ENCODE peak calls at places on chromosome 6, in four cellular contexts. One of them, this sample, is unnamed.

GRCh38 chr6:149716584-149716983 is 1.3 kb downstream of the LATS1 start:
- DNase-seq in GM12878: no peak
- DNase-seq in HepG2: no peak
- DNase-seq in WTC11: no peak
- DNase-seq in this sample: no peak

GRCh38 chr6:168582581-168582981 is 141.6 kb downstream of the SMOC2 start:
- DNase-seq in GM12878: no peak
- DNase-seq in HepG2: no peak
- DNase-seq in WTC11: no peak
- DNase-seq in this sample: no peak

GRCh38 chr6:51025082-51025777 is 206.6 kb downstream of the TFAP2B start:
- DNase-seq in GM12878: no peak
- DNase-seq in HepG2: peak
- DNase-seq in WTC11: peak
- DNase-seq in this sample: peak

GRCh38 chr6:98498891-98499290 is 335.5 kb upstream of the POU3F2 start:
- DNase-seq in GM12878: no peak
- DNase-seq in HepG2: no peak
- DNase-seq in WTC11: no peak
- DNase-seq in this sample: no peak

GRCh38 chr6:105678516-105678915 is 275.6 kb upstream of the PREP start:
- DNase-seq in GM12878: no peak
- DNase-seq in HepG2: no peak
- DNase-seq in WTC11: no peak
- DNase-seq in this sample: no peak

GRCh38 chr6:42217165-42217522 is 517 bp downstream of the MRPS10 start:
- DNase-seq in GM12878: no peak
- DNase-seq in HepG2: no peak
- DNase-seq in WTC11: no peak
- DNase-seq in this sample: no peak

GRCh38 chr6:89589297-89590074 is 49.1 kb downstream of the LYRM2 start:
- DNase-seq in GM12878: no peak
- DNase-seq in HepG2: no peak
- DNase-seq in WTC11: peak
- DNase-seq in this sample: no peak

GRCh38 chr6:70257874-70258273 is 45.0 kb downstream of the COL9A1 start:
- DNase-seq in GM12878: no peak
- DNase-seq in HepG2: no peak
- DNase-seq in WTC11: no peak
- DNase-seq in this sample: no peak

GRCh38 chr6:41040101-41040910 is 1.3 kb upstream of the UNC5CL start:
- DNase-seq in GM12878: no peak
- DNase-seq in HepG2: peak
- DNase-seq in WTC11: no peak
- DNase-seq in this sample: peak

GRCh38 chr6:118509009-118509617 is 39.0 kb upstream of the PLN start:
- DNase-seq in GM12878: no peak
- DNase-seq in HepG2: peak
- DNase-seq in WTC11: no peak
- DNase-seq in this sample: peak

GRCh38 chr6:50455029-50455428 is 258.3 kb upstream of the TFAP2D start:
- DNase-seq in GM12878: no peak
- DNase-seq in HepG2: no peak
- DNase-seq in WTC11: no peak
- DNase-seq in this sample: no peak

GRCh38 chr6:126919947-126920346 is 198.5 kb upstream of the RSPO3 start:
- DNase-seq in GM12878: no peak
- DNase-seq in HepG2: no peak
- DNase-seq in WTC11: no peak
- DNase-seq in this sample: no peak

GRCh38 chr6:158803733-158804143 is 15.4 kb downstream of the EZR start:
- DNase-seq in GM12878: no peak
- DNase-seq in HepG2: no peak
- DNase-seq in WTC11: no peak
- DNase-seq in this sample: no peak

GRCh38 chr6:15897063-15897934 is 231.6 kb upstream of the MYLIP start:
- DNase-seq in GM12878: no peak
- DNase-seq in HepG2: no peak
- DNase-seq in WTC11: no peak
- DNase-seq in this sample: no peak

GRCh38 chr6:156780117-156780641 is 3.0 kb downstream of the ARID1B start:
- DNase-seq in GM12878: peak
- DNase-seq in HepG2: peak
- DNase-seq in WTC11: no peak
- DNase-seq in this sample: peak

DNA sequence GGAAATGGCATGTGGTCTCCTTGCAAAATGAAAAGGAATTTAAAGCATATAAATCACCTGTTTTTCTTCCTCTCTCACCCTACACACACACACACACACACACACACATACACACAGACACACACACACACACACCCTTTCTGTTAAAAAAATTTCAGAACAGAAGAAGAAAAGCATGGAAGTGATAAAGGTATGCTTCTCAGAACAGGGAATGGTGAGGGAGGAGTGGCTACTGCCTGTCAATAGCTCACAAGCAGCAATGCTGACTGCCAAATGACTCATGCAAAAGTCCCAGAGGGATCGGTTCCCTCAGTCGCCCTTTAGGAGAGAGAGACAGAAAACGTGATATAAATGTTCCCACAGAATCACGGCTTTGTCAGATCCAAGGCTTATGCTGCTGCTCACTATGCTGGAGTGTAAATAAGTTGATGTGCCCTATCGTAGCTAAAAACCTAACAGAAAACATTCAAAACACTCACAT is 102.7 kb downstream of the IBTK start:
- DNase-seq in GM12878: no peak
- DNase-seq in HepG2: peak
- DNase-seq in WTC11: no peak
- DNase-seq in this sample: no peak
- TF ChIP-seq CBFB in GM12878: no peak
- TF ChIP-seq CBFB in HepG2: no peak
- TF ChIP-seq CBFB in WTC11: no peak
- TF ChIP-seq CBFB in this sample: no peak

DNA sequence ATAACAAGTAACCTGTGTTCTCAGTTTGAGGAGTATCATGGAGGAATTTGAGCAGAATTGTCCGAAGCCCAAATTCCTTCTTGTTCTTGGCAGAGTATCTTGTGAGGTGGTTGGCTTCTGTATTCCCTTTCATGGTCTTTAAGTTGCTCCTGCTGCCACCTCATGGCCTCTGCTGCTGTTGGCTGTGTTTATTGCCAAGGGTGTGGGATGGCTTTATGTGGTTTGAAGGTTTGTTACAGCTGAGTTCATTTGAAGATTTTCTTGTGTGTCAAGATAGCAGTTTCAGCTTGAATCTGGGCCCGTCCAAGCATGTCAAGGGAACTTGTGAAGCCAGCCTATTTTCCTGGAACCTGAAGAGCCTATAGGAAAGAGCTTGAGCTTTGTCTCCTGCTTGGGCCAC is 20.2 kb upstream of the TTK start:
- DNase-seq in GM12878: no peak
- DNase-seq in HepG2: peak
- DNase-seq in WTC11: no peak
- DNase-seq in this sample: no peak
- TF ChIP-seq CBFB in GM12878: no peak
- TF ChIP-seq CBFB in HepG2: no peak
- TF ChIP-seq CBFB in WTC11: no peak
- TF ChIP-seq CBFB in this sample: no peak

GRCh38 chr6:131390322-131390721 is 182.7 kb upstream of the ARG1 start:
- DNase-seq in GM12878: no peak
- DNase-seq in HepG2: no peak
- DNase-seq in WTC11: no peak
- DNase-seq in this sample: no peak
- TF ChIP-seq CBFB in GM12878: no peak
- TF ChIP-seq CBFB in HepG2: no peak
- TF ChIP-seq CBFB in WTC11: no peak
- TF ChIP-seq CBFB in this sample: no peak

GRCh38 chr6:104421650-104422049 is 438.1 kb downstream of the HACE1 start:
- DNase-seq in GM12878: no peak
- DNase-seq in HepG2: no peak
- DNase-seq in WTC11: no peak
- DNase-seq in this sample: no peak

GRCh38 chr6:104418125-104418524 is 441.6 kb downstream of the HACE1 start:
- DNase-seq in GM12878: no peak
- DNase-seq in HepG2: no peak
- DNase-seq in WTC11: no peak
- DNase-seq in this sample: no peak

GRCh38 chr6:104418839-104419238 is 440.9 kb downstream of the HACE1 start:
- DNase-seq in GM12878: no peak
- DNase-seq in HepG2: no peak
- DNase-seq in WTC11: no peak
- DNase-seq in this sample: no peak

GRCh38 chr6:104428201-104428600 is 431.5 kb downstream of the HACE1 start:
- DNase-seq in GM12878: no peak
- DNase-seq in HepG2: no peak
- DNase-seq in WTC11: no peak
- DNase-seq in this sample: no peak

GRCh38 chr6:104423691-104424090 is 436.0 kb downstream of the HACE1 start:
- DNase-seq in GM12878: no peak
- DNase-seq in HepG2: no peak
- DNase-seq in WTC11: no peak
- DNase-seq in this sample: no peak
- TF ChIP-seq CBFB in GM12878: no peak
- TF ChIP-seq CBFB in HepG2: no peak
- TF ChIP-seq CBFB in WTC11: no peak
- TF ChIP-seq CBFB in this sample: no peak

GRCh38 chr6:17730078-17730704 is 23.5 kb upstream of the NUP153 start:
- DNase-seq in GM12878: no peak
- DNase-seq in HepG2: no peak
- DNase-seq in WTC11: no peak
- DNase-seq in this sample: no peak
- TF ChIP-seq CBFB in GM12878: no peak
- TF ChIP-seq CBFB in HepG2: no peak
- TF ChIP-seq CBFB in WTC11: no peak
- TF ChIP-seq CBFB in this sample: no peak

GRCh38 chr6:4554645-4555044 is 221.6 kb upstream of the CDYL start:
- DNase-seq in GM12878: no peak
- DNase-seq in HepG2: no peak
- DNase-seq in WTC11: no peak
- DNase-seq in this sample: no peak
- TF ChIP-seq CBFB in GM12878: no peak
- TF ChIP-seq CBFB in HepG2: no peak
- TF ChIP-seq CBFB in WTC11: no peak
- TF ChIP-seq CBFB in this sample: no peak

GRCh38 chr6:26059901-26060300 is 27.3 kb upstream of the HFE start:
- DNase-seq in GM12878: no peak
- DNase-seq in HepG2: no peak
- DNase-seq in WTC11: no peak
- DNase-seq in this sample: no peak

GRCh38 chr6:26067367-26067766 is 19.9 kb upstream of the HFE start:
- DNase-seq in GM12878: no peak
- DNase-seq in HepG2: no peak
- DNase-seq in WTC11: no peak
- DNase-seq in this sample: no peak

GRCh38 chr6:26065952-26066380 is 21.3 kb upstream of the HFE start:
- DNase-seq in GM12878: peak
- DNase-seq in HepG2: peak
- DNase-seq in WTC11: no peak
- DNase-seq in this sample: peak

GRCh38 chr6:26068036-26068435 is 19.2 kb upstream of the HFE start:
- DNase-seq in GM12878: no peak
- DNase-seq in HepG2: no peak
- DNase-seq in WTC11: no peak
- DNase-seq in this sample: no peak

DNA sequence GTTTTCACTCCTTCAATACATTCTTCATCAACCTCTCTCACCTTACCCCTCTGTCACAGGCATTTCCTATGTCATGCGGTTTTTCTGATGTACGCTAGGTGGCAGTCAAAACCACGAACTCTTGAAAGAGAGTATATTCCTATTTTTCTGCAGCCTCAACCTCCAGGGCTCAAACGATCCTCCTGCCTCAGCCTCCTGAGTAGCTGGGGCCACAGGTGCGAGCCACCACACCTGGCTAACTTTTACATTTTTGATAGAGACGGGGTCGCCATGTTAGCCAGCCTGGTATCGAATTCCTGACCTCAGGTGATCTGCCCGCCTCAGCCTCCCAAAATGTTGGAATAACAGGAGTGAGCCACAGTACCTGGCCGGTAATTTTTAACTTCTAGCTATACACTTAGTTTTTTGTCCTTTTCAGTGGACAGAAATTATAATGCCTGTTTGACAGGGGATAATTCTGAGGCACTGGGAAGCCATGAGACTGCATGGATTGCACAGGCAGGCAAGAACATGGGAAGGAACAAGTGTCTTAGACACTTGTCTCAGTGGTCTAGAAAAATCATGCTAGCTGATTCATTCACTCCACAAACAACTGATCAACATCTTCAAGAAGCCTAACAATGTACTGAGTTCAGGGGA is 22.5 kb upstream of the HFE start:
- DNase-seq in GM12878: no peak
- DNase-seq in HepG2: peak
- DNase-seq in WTC11: peak
- DNase-seq in this sample: peak
- TF ChIP-seq CBFB in GM12878: peak
- TF ChIP-seq CBFB in HepG2: peak
- TF ChIP-seq CBFB in WTC11: no peak
- TF ChIP-seq CBFB in this sample: peak

GRCh38 chr6:147204060-147204785 is at the start of gene STXBP5:
- DNase-seq in GM12878: no peak
- DNase-seq in HepG2: peak
- DNase-seq in WTC11: peak
- DNase-seq in this sample: peak

GRCh38 chr6:147204843-147205311 is 660 bp downstream of the STXBP5 start:
- DNase-seq in GM12878: no peak
- DNase-seq in HepG2: no peak
- DNase-seq in WTC11: no peak
- DNase-seq in this sample: no peak

GRCh38 chr6:147207351-147207750 is 3.1 kb downstream of the STXBP5 start:
- DNase-seq in GM12878: no peak
- DNase-seq in HepG2: no peak
- DNase-seq in WTC11: no peak
- DNase-seq in this sample: no peak

GRCh38 chr6:147207851-147208754 is 3.9 kb downstream of the STXBP5 start:
- DNase-seq in GM12878: no peak
- DNase-seq in HepG2: no peak
- DNase-seq in WTC11: no peak
- DNase-seq in this sample: no peak

GRCh38 chr6:147205690-147206600 is 1.7 kb downstream of the STXBP5 start:
- DNase-seq in GM12878: no peak
- DNase-seq in HepG2: peak
- DNase-seq in WTC11: no peak
- DNase-seq in this sample: peak
- TF ChIP-seq CBFB in GM12878: no peak
- TF ChIP-seq CBFB in HepG2: no peak
- TF ChIP-seq CBFB in WTC11: no peak
- TF ChIP-seq CBFB in this sample: no peak

This sample was measured in K562.